ENCODE peak calls at places on chromosomes 3 and 15, in seven cellular contexts. B, I, C, H, E, P and U are unnamed samples.

GRCh38 chr15:99130314-99130713 is 25.4 kb downstream of the SYNM start:
- DNase-seq in B (no peak), P (no peak), C (peak), E (no peak), H (no peak), I (no peak), U (no peak)

GRCh38 chr3:42025388-42026138 is 63.7 kb upstream of the ULK4 start:
- DNase-seq in P (peak), E (no peak), B (peak), I (peak), H (peak), C (peak), U (no peak)

GRCh38 chr3:48367201-48367600 is 4.8 kb upstream of the FBXW12 start:
- DNase-seq in B (no peak), I (no peak), E (no peak), C (no peak), H (no peak), P (no peak), U (no peak)

GRCh38 chr15:68553994-68554715 is 24.6 kb upstream of the CORO2B start:
- DNase-seq in E (peak), I (peak), B (peak), P (peak), C (peak), H (no peak), U (peak)

GRCh38 chr15:66496951-66497501 is 536 bp downstream of the SNAPC5 start:
- DNase-seq in E (no peak), B (no peak), H (no peak), P (no peak), I (no peak), C (peak), U (no peak)

GRCh38 chr15:28106294-28107110 is 7.4 kb upstream of the OCA2 start:
- DNase-seq in P (no peak), H (no peak), E (peak), C (peak), B (peak), I (no peak), U (peak)

GRCh38 chr3:115239717-115240116 is 92.6 kb upstream of the ZBTB20 start:
- DNase-seq in I (peak), B (no peak), P (peak), E (no peak), C (peak), H (peak), U (no peak)

GRCh38 chr15:33641069-33641468 is 327.2 kb upstream of the CHRM5 start:
- DNase-seq in C (no peak), B (no peak), P (no peak), H (no peak), E (no peak), I (no peak), U (no peak)

GRCh38 chr3:150238043-150238802 is 169.9 kb upstream of the TSC22D2 start:
- DNase-seq in C (no peak), E (no peak), B (no peak), I (no peak), H (no peak), P (no peak), U (no peak)

GRCh38 chr15:56366211-56366610 is 985 bp downstream of the TEX9 start:
- DNase-seq in E (no peak), P (no peak), I (no peak), B (no peak), H (no peak), C (no peak), U (no peak)

GRCh38 chr3:67595424-67595823 is 59.0 kb downstream of the SUCLG2 start:
- DNase-seq in I (no peak), H (no peak), P (no peak), B (no peak), E (no peak), C (no peak), U (no peak)

GRCh38 chr3:129623447-129624118 is 17.1 kb upstream of the PLXND1 start:
- DNase-seq in P (no peak), C (peak), H (peak), E (no peak), B (no peak), I (no peak), U (no peak)

GRCh38 chr15:26889298-26889898 is 22.5 kb downstream of the GABRA5 start:
- DNase-seq in P (peak), H (no peak), C (peak), I (peak), E (peak), B (peak), U (peak)

GRCh38 chr3:44439499-44440295 is 37.8 kb downstream of the ZNF445 start:
- DNase-seq in P (peak), E (peak), B (peak), I (peak), C (peak), H (peak), U (peak)

GRCh38 chr3:108125550-108126071 is 34.8 kb upstream of the CD47 start:
- DNase-seq in P (no peak), E (peak), B (peak), C (peak), I (no peak), H (no peak), U (peak)

GRCh38 chr3:86519819-86520218 is 471.1 kb downstream of the VGLL3 start:
- DNase-seq in I (no peak), C (no peak), B (no peak), H (no peak), P (no peak), E (no peak), U (no peak)

GRCh38 chr15:73375755-73376305 is 7.1 kb upstream of the HCN4 start:
- DNase-seq in I (no peak), E (no peak), H (peak), C (no peak), B (no peak), P (no peak), U (no peak)

GRCh38 chr15:88513195-88513594 is 33.3 kb downstream of the DET1 start:
- DNase-seq in B (no peak), P (no peak), E (no peak), H (no peak), I (peak), C (peak), U (no peak)

GRCh38 chr15:74385442-74386132 is 18.1 kb upstream of the CYP11A1 start:
- DNase-seq in E (no peak), P (no peak), C (peak), H (no peak), I (no peak), B (no peak), U (no peak)